ENCODE peak calls at places on chromosomes 3 and 15, in four cellular contexts. One of them, this sample, is unnamed.

GRCh38 chr15:66701422-66702034 is 508 bp upstream of the SMAD6 start:
- DNase-seq in stimulated activated CD8-positive, alpha-beta memory T cell treated with anti-CD3 and anti-CD28 coated beads, Interleukin-15, amount 100 ng/mL, for 24 hours: no peak
- DNase-seq in T follicular helper cell: peak; percentile 16
- DNase-seq in fibroblast of pulmonary artery: no peak
- DNase-seq in this sample: no peak

GRCh38 chr3:11413071-11413470 is 140.9 kb downstream of the ATG7 start:
- DNase-seq in stimulated activated CD8-positive, alpha-beta memory T cell treated with anti-CD3 and anti-CD28 coated beads, Interleukin-15, amount 100 ng/mL, for 24 hours: no peak
- DNase-seq in T follicular helper cell: no peak
- DNase-seq in fibroblast of pulmonary artery: no peak
- DNase-seq in this sample: no peak

GRCh38 chr3:21407743-21408142 is 343.3 kb downstream of the ZNF385D start:
- DNase-seq in stimulated activated CD8-positive, alpha-beta memory T cell treated with anti-CD3 and anti-CD28 coated beads, Interleukin-15, amount 100 ng/mL, for 24 hours: no peak
- DNase-seq in T follicular helper cell: no peak
- DNase-seq in fibroblast of pulmonary artery: no peak
- DNase-seq in this sample: no peak

GRCh38 chr3:114745322-114746240 is 401.5 kb downstream of the ZBTB20 start:
- DNase-seq in stimulated activated CD8-positive, alpha-beta memory T cell treated with anti-CD3 and anti-CD28 coated beads, Interleukin-15, amount 100 ng/mL, for 24 hours: no peak
- DNase-seq in T follicular helper cell: no peak
- DNase-seq in fibroblast of pulmonary artery: peak; percentile 47
- DNase-seq in this sample: peak; percentile 1

GRCh38 chr3:61927332-61927731 is 366.0 kb downstream of the PTPRG start:
- DNase-seq in stimulated activated CD8-positive, alpha-beta memory T cell treated with anti-CD3 and anti-CD28 coated beads, Interleukin-15, amount 100 ng/mL, for 24 hours: no peak
- DNase-seq in T follicular helper cell: no peak
- DNase-seq in fibroblast of pulmonary artery: peak; percentile 88
- DNase-seq in this sample: no peak

GRCh38 chr3:194089357-194090177 is 46.4 kb upstream of the HES1 start:
- DNase-seq in stimulated activated CD8-positive, alpha-beta memory T cell treated with anti-CD3 and anti-CD28 coated beads, Interleukin-15, amount 100 ng/mL, for 24 hours: no peak
- DNase-seq in T follicular helper cell: no peak
- DNase-seq in fibroblast of pulmonary artery: peak; percentile 99
- DNase-seq in this sample: peak; percentile 76

GRCh38 chr3:122183521-122183892 is at the start of gene CASR:
- DNase-seq in stimulated activated CD8-positive, alpha-beta memory T cell treated with anti-CD3 and anti-CD28 coated beads, Interleukin-15, amount 100 ng/mL, for 24 hours: no peak
- DNase-seq in T follicular helper cell: no peak
- DNase-seq in fibroblast of pulmonary artery: no peak
- DNase-seq in this sample: no peak

GRCh38 chr15:73602444-73602843 is 30.7 kb downstream of the NPTN start:
- DNase-seq in stimulated activated CD8-positive, alpha-beta memory T cell treated with anti-CD3 and anti-CD28 coated beads, Interleukin-15, amount 100 ng/mL, for 24 hours: no peak
- DNase-seq in T follicular helper cell: no peak
- DNase-seq in fibroblast of pulmonary artery: no peak
- DNase-seq in this sample: no peak

GRCh38 chr3:144241381-144241780 is 269.8 kb downstream of the DIPK2A start:
- DNase-seq in stimulated activated CD8-positive, alpha-beta memory T cell treated with anti-CD3 and anti-CD28 coated beads, Interleukin-15, amount 100 ng/mL, for 24 hours: no peak
- DNase-seq in T follicular helper cell: no peak
- DNase-seq in fibroblast of pulmonary artery: no peak
- DNase-seq in this sample: no peak

GRCh38 chr15:68691667-68692066 is 112.9 kb downstream of the CORO2B start:
- DNase-seq in stimulated activated CD8-positive, alpha-beta memory T cell treated with anti-CD3 and anti-CD28 coated beads, Interleukin-15, amount 100 ng/mL, for 24 hours: no peak
- DNase-seq in T follicular helper cell: no peak
- DNase-seq in fibroblast of pulmonary artery: no peak
- DNase-seq in this sample: no peak

GRCh38 chr3:102741694-102742093 is 306.9 kb downstream of the ZPLD1 start:
- DNase-seq in stimulated activated CD8-positive, alpha-beta memory T cell treated with anti-CD3 and anti-CD28 coated beads, Interleukin-15, amount 100 ng/mL, for 24 hours: no peak
- DNase-seq in T follicular helper cell: no peak
- DNase-seq in fibroblast of pulmonary artery: no peak
- DNase-seq in this sample: no peak

GRCh38 chr3:129942296-129942695 is 32.2 kb upstream of the TRH start:
- DNase-seq in stimulated activated CD8-positive, alpha-beta memory T cell treated with anti-CD3 and anti-CD28 coated beads, Interleukin-15, amount 100 ng/mL, for 24 hours: no peak
- DNase-seq in T follicular helper cell: no peak
- DNase-seq in fibroblast of pulmonary artery: peak; percentile 72
- DNase-seq in this sample: peak; percentile 12

GRCh38 chr3:73624363-73625123 is at the start of gene PDZRN3:
- DNase-seq in stimulated activated CD8-positive, alpha-beta memory T cell treated with anti-CD3 and anti-CD28 coated beads, Interleukin-15, amount 100 ng/mL, for 24 hours: no peak
- DNase-seq in T follicular helper cell: no peak
- DNase-seq in fibroblast of pulmonary artery: peak; percentile 68
- DNase-seq in this sample: no peak

GRCh38 chr15:84685304-84685703 is 27.3 kb upstream of the NMB start:
- DNase-seq in stimulated activated CD8-positive, alpha-beta memory T cell treated with anti-CD3 and anti-CD28 coated beads, Interleukin-15, amount 100 ng/mL, for 24 hours: no peak
- DNase-seq in T follicular helper cell: no peak
- DNase-seq in fibroblast of pulmonary artery: peak; percentile 90
- DNase-seq in this sample: no peak

GRCh38 chr3:162270059-162270458 is 773.5 kb downstream of the OTOL1 start:
- DNase-seq in stimulated activated CD8-positive, alpha-beta memory T cell treated with anti-CD3 and anti-CD28 coated beads, Interleukin-15, amount 100 ng/mL, for 24 hours: no peak
- DNase-seq in T follicular helper cell: no peak
- DNase-seq in fibroblast of pulmonary artery: no peak
- DNase-seq in this sample: no peak

GRCh38 chr3:64667138-64667537 is 20.7 kb downstream of the ADAMTS9 start:
- DNase-seq in stimulated activated CD8-positive, alpha-beta memory T cell treated with anti-CD3 and anti-CD28 coated beads, Interleukin-15, amount 100 ng/mL, for 24 hours: no peak
- DNase-seq in T follicular helper cell: no peak
- DNase-seq in fibroblast of pulmonary artery: peak; percentile 49
- DNase-seq in this sample: no peak

GRCh38 chr15:98067339-98067738 is 106.8 kb downstream of the ARRDC4 start:
- DNase-seq in stimulated activated CD8-positive, alpha-beta memory T cell treated with anti-CD3 and anti-CD28 coated beads, Interleukin-15, amount 100 ng/mL, for 24 hours: no peak
- DNase-seq in T follicular helper cell: no peak
- DNase-seq in fibroblast of pulmonary artery: no peak
- DNase-seq in this sample: no peak

GRCh38 chr3:191641789-191642188 is 180.8 kb downstream of the PYDC2 start:
- DNase-seq in stimulated activated CD8-positive, alpha-beta memory T cell treated with anti-CD3 and anti-CD28 coated beads, Interleukin-15, amount 100 ng/mL, for 24 hours: no peak
- DNase-seq in T follicular helper cell: no peak
- DNase-seq in fibroblast of pulmonary artery: no peak
- DNase-seq in this sample: no peak

GRCh38 chr3:11567516-11568467 is 75.9 kb downstream of the VGLL4 start:
- DNase-seq in stimulated activated CD8-positive, alpha-beta memory T cell treated with anti-CD3 and anti-CD28 coated beads, Interleukin-15, amount 100 ng/mL, for 24 hours: no peak
- DNase-seq in T follicular helper cell: no peak
- DNase-seq in fibroblast of pulmonary artery: peak; percentile 82
- DNase-seq in this sample: peak; percentile 46

GRCh38 chr15:74628199-74628598 is 12.6 kb downstream of the CLK3 start:
- DNase-seq in stimulated activated CD8-positive, alpha-beta memory T cell treated with anti-CD3 and anti-CD28 coated beads, Interleukin-15, amount 100 ng/mL, for 24 hours: no peak
- DNase-seq in T follicular helper cell: no peak
- DNase-seq in fibroblast of pulmonary artery: no peak
- DNase-seq in this sample: no peak

GRCh38 chr3:164023480-164023879 is 1054.8 kb downstream of the SI start:
- DNase-seq in stimulated activated CD8-positive, alpha-beta memory T cell treated with anti-CD3 and anti-CD28 coated beads, Interleukin-15, amount 100 ng/mL, for 24 hours: no peak
- DNase-seq in T follicular helper cell: no peak
- DNase-seq in fibroblast of pulmonary artery: no peak
- DNase-seq in this sample: no peak